ENCODE peak calls at places on chromosomes 6 and 20, in six cellular contexts. O is fibroblast of mammary gland, R is NB4, N is GM12878, P is hepatocyte, F is fibroblast of lung. I is an unnamed sample.

GRCh38 chr6:105326216-105326615 is 76.7 kb downstream of the PREP start:
- DNase-seq in O (peak), F (peak), R (no peak), N (no peak), P (no peak), I (no peak)

GRCh38 chr20:31710423-31711250 is 12.0 kb downstream of the BCL2L1 start:
- DNase-seq in N (no peak), R (no peak), P (no peak), F (no peak), O (no peak), I (no peak)

GRCh38 chr6:153170511-153170910 is 39.4 kb upstream of the RGS17 start:
- DNase-seq in R (peak), P (no peak), O (peak), F (no peak), N (no peak), I (no peak)

GRCh38 chr6:133223458-133224014 is 17.6 kb upstream of the EYA4 start:
- DNase-seq in R (no peak), O (no peak), P (no peak), N (no peak), F (no peak), I (no peak)

GRCh38 chr6:31966997-31967925 is 4.7 kb downstream of the DXO start:
- DNase-seq in N (no peak), R (no peak), O (no peak), F (no peak), P (no peak), I (no peak)

GRCh38 chr6:99276747-99277146 is 72.7 kb downstream of the FAXC start:
- DNase-seq in F (no peak), N (no peak), R (no peak), O (no peak), P (no peak), I (no peak)

GRCh38 chr6:42978487-42978792 is 541 bp downstream of the PEX6 start:
- DNase-seq in N (no peak), O (peak), F (no peak), P (peak), R (peak), I (peak)

GRCh38 chr6:80742481-80742880 is 636.0 kb downstream of the BCKDHB start:
- DNase-seq in P (peak), N (no peak), O (peak), R (peak), F (peak), I (peak)

GRCh38 chr20:38298768-38299288 is 5.1 kb upstream of the BPI start:
- DNase-seq in N (no peak), F (peak), R (peak), O (peak), P (peak), I (no peak)

GRCh38 chr6:43263314-43264178 is 20.3 kb downstream of the TTBK1 start:
- DNase-seq in F (peak), P (peak), R (peak), N (peak), O (peak), I (peak)

GRCh38 chr6:159233365-159234101 is 64.3 kb downstream of the FNDC1 start:
- DNase-seq in N (no peak), R (no peak), O (no peak), P (peak), F (no peak), I (no peak)

GRCh38 chr6:111916747-111917146 is 43.5 kb upstream of the FYN start:
- DNase-seq in N (no peak), O (no peak), P (no peak), F (no peak), R (no peak), I (no peak)

GRCh38 chr6:93786474-93787330 is 367.3 kb upstream of the EPHA7 start:
- DNase-seq in P (no peak), F (no peak), N (no peak), R (no peak), O (peak), I (no peak)

GRCh38 chr6:7201732-7202541 is 94.2 kb downstream of the RREB1 start:
- DNase-seq in R (peak), F (no peak), O (no peak), N (peak), P (no peak), I (peak)

GRCh38 chr20:62953839-62954703 is 1.6 kb downstream of the SLC17A9 start:
- DNase-seq in R (peak), O (peak), F (peak), N (peak), P (peak), I (peak)

GRCh38 chr20:10094566-10095173 is 59.9 kb downstream of the ANKEF1 start:
- DNase-seq in P (no peak), N (no peak), F (peak), O (peak), R (no peak), I (no peak)
- TF ChIP-seq CTCF in P (no peak), N (no peak), F (peak), O (peak), R (no peak), I (no peak)

DNA sequence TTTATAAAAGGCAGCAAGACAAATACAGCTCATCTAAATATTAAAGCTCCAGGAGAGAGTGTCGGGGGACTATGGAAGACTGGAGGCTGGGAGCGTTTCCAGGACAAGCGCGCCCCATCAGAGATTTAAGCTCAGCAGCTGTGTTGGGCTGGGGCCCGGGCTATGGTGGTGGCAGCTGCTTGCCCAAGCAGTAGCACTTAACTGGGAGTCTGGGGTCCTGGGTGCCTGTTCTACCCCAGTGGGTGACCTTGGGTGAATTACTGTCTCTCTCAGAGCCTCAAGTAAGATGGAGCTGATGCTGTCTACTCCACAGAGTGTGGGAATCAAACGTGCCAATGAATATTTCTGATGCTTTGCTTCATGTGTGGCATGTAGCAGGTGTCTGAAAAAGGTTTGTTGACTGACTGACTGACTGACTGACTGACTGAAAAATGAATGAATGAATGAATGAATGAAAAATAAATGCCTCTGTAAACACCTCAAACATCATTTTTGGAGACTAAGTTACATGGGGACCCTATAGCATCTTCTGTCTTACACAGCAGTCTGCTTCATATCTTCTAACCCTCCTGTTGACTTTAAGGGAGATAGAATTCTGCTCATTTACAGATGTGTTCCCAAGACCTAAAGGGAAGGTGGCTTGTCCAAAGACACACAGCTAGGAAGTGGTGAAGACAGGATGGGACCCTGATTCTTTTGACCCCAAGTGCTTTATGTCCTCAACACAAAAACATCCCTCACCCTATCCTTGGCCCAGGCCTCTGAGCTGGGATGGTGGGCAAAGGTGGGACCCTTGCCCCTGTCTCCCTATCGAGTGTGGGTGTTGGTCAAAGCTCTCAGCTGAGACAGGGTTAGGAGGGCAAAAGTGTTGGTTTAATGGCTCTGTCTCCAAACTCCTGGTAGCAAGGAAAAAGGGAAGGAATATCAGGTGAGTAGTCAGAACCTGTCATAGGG is 104.3 kb downstream of the TOX2 start:
- DNase-seq in R (no peak), P (no peak), F (no peak), O (no peak), N (no peak), I (no peak)
- H3K4me3 ChIP-seq in R (no peak), P (no peak), F (peak), O (no peak), N (no peak), I (no peak)

DNA sequence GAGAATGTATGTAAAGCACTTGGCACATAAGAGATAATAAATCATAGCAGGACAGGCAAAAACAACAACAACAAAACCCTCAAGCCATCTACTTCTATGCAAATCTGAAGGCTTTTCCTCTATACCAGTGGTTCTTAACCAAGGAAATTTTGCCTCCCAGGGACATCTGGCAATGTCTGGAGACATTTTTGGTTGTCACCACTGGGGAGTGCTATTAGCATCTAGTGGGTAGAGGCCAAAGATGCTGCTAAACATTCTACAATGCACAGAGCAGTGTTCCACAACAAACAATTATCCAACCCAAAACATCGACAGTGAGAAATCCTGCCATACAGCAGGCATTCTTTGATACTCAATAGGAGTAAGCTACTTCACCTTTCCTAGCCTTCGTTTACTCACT is 28.2 kb downstream of the NDRG3 start:
- DNase-seq in R (peak), F (no peak), O (peak), P (no peak), N (no peak), I (peak)
- TF ChIP-seq CTCF in R (peak), F (peak), O (peak), P (no peak), N (peak), I (peak)

DNA sequence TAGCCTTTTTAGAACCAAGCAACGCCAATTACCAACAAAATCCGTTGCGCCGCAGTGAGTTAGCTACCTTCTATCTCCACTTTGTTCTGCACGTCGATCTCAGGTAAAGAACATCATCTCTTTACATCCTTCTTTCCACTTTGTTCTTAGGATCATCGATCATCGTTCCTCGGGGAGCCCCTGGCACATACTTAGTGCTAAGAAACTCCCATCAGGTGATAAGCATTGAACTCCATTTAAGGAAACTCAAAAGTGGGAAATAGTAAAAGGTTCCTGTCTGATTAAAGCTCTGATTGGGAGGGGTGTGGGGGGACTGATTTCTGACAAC is 227.0 kb upstream of the PRSS16 start:
- DNase-seq in N (no peak), P (no peak), F (no peak), O (no peak), R (no peak), I (no peak)
- H3K4me3 ChIP-seq in N (peak), P (peak), F (peak), O (peak), R (peak), I (peak)

GRCh38 chr20:11098888-11099287 is 425.1 kb upstream of the JAG1 start:
- DNase-seq in F (no peak), P (no peak), R (peak), O (no peak), N (no peak), I (no peak)
- TF ChIP-seq CTCF in F (peak), P (peak), R (peak), O (peak), N (no peak), I (peak)